ENCODE peak calls at places on chromosomes 6 and 20, in four cellular contexts. One of them, this sample, is unnamed.

GRCh38 chr6:37930288-37931075 is 111.0 kb downstream of the ZFAND3 start:
- DNase-seq in fibroblast of lung: no peak
- DNase-seq in PC-3: no peak
- DNase-seq in GM23338: no peak
- DNase-seq in this sample: no peak

GRCh38 chr20:51712501-51713212 is 55.5 kb downstream of the ATP9A start:
- DNase-seq in GM23338: peak
- DNase-seq in fibroblast of lung: peak
- DNase-seq in PC-3: peak
- DNase-seq in this sample: peak

GRCh38 chr6:155408981-155409380 is 46.7 kb downstream of the NOX3 start:
- DNase-seq in PC-3: no peak
- DNase-seq in fibroblast of lung: no peak
- DNase-seq in GM23338: peak
- DNase-seq in this sample: peak

GRCh38 chr6:35148167-35148741 is 7.1 kb upstream of the TCP11 start:
- DNase-seq in GM23338: peak
- DNase-seq in PC-3: peak
- DNase-seq in fibroblast of lung: peak
- DNase-seq in this sample: peak

GRCh38 chr20:46954490-46955038 is 59.9 kb downstream of the EYA2 start:
- DNase-seq in PC-3: peak
- DNase-seq in fibroblast of lung: peak
- DNase-seq in GM23338: no peak
- DNase-seq in this sample: no peak

GRCh38 chr6:144149894-144150672 is at the start of gene STX11:
- DNase-seq in GM23338: peak
- DNase-seq in PC-3: peak
- DNase-seq in fibroblast of lung: peak
- DNase-seq in this sample: peak

GRCh38 chr20:53805895-53806384 is 212.3 kb upstream of the ZNF217 start:
- DNase-seq in fibroblast of lung: peak
- DNase-seq in PC-3: peak
- DNase-seq in GM23338: no peak
- DNase-seq in this sample: no peak

GRCh38 chr20:38143646-38144554 is 21.2 kb downstream of the TGM2 start:
- DNase-seq in PC-3: peak
- DNase-seq in fibroblast of lung: peak
- DNase-seq in GM23338: no peak
- DNase-seq in this sample: no peak

GRCh38 chr6:41622210-41622990 is 15.9 kb upstream of the MDFI start:
- DNase-seq in fibroblast of lung: no peak
- DNase-seq in PC-3: no peak
- DNase-seq in GM23338: no peak
- DNase-seq in this sample: no peak

GRCh38 chr6:13079096-13079758 is 249.1 kb downstream of the TBC1D7 start:
- DNase-seq in fibroblast of lung: no peak
- DNase-seq in PC-3: no peak
- DNase-seq in GM23338: peak
- DNase-seq in this sample: no peak

GRCh38 chr6:4466260-4466659 is 309.9 kb upstream of the CDYL start:
- DNase-seq in PC-3: peak
- DNase-seq in GM23338: no peak
- DNase-seq in fibroblast of lung: peak
- DNase-seq in this sample: no peak

GRCh38 chr6:10416863-10417641 is 2.2 kb upstream of the TFAP2A start:
- DNase-seq in fibroblast of lung: no peak
- DNase-seq in PC-3: no peak
- DNase-seq in GM23338: peak
- DNase-seq in this sample: peak

GRCh38 chr6:126550323-126550722 is 210.4 kb downstream of the CENPW start:
- DNase-seq in fibroblast of lung: no peak
- DNase-seq in GM23338: peak
- DNase-seq in PC-3: no peak
- DNase-seq in this sample: peak

GRCh38 chr6:1312193-1312443 is 220 bp downstream of the FOXQ1 start:
- DNase-seq in GM23338: no peak
- DNase-seq in fibroblast of lung: no peak
- DNase-seq in PC-3: no peak
- DNase-seq in this sample: no peak
- H3K4me3 ChIP-seq in GM23338: peak
- H3K4me3 ChIP-seq in fibroblast of lung: peak
- H3K4me3 ChIP-seq in PC-3: peak
- H3K4me3 ChIP-seq in this sample: peak

GRCh38 chr20:62217913-62218773 is 1.9 kb downstream of the HRH3 start:
- DNase-seq in fibroblast of lung: no peak
- DNase-seq in GM23338: no peak
- DNase-seq in PC-3: no peak
- DNase-seq in this sample: peak

GRCh38 chr20:62219101-62219991 is 732 bp downstream of the HRH3 start:
- DNase-seq in GM23338: peak
- DNase-seq in PC-3: no peak
- DNase-seq in fibroblast of lung: no peak
- DNase-seq in this sample: peak

GRCh38 chr20:62220666-62221568 is 839 bp upstream of the HRH3 start:
- DNase-seq in PC-3: no peak
- DNase-seq in GM23338: peak
- DNase-seq in fibroblast of lung: no peak
- DNase-seq in this sample: peak

GRCh38 chr20:62222266-62222850 is 2.3 kb upstream of the HRH3 start:
- DNase-seq in PC-3: no peak
- DNase-seq in GM23338: no peak
- DNase-seq in fibroblast of lung: no peak
- DNase-seq in this sample: no peak

DNA sequence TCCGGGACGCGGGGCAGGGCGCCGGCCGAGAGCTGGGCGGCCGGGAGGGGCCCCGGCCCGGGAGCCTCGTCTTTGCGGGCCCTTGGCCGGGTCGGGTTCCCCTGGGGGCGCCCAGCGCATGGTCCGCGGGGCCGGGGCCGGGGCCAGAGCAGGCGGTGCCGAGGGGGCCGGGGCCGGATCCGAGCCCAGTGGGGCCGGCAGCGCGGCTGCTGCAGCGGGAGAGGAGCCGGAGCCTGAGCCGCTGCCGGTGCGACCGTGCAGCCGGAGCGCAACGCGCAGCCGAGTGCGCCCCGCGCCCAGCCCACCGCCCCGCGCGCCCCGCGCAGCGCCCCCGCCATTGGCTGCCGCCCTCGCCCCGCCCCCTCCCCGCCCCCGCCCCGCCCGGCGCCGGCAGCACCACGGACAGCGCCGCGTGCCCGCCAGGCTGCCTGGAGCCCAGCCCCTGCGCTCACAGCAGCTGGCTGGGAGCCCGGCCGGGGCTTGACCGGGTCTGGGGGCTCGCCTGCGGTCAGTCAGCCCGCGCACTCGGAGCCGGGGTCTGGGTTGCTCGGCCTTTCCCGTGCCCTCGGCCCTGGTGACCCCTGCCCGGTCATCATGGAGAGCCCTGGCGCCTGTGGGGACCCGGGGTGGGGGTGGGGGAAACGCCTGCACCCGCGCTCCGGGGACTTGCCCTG is at the start of gene HRH3:
- DNase-seq in fibroblast of lung: no peak
- DNase-seq in PC-3: no peak
- DNase-seq in GM23338: peak
- DNase-seq in this sample: peak
- H3K4me3 ChIP-seq in fibroblast of lung: no peak
- H3K4me3 ChIP-seq in PC-3: no peak
- H3K4me3 ChIP-seq in GM23338: peak
- H3K4me3 ChIP-seq in this sample: peak

GRCh38 chr6:110784610-110784979 is 30.7 kb downstream of the CDK19 start:
- DNase-seq in GM23338: no peak
- DNase-seq in fibroblast of lung: no peak
- DNase-seq in PC-3: no peak
- DNase-seq in this sample: no peak

GRCh38 chr6:110781522-110782200 is 33.6 kb downstream of the CDK19 start:
- DNase-seq in GM23338: no peak
- DNase-seq in PC-3: no peak
- DNase-seq in fibroblast of lung: no peak
- DNase-seq in this sample: no peak

DNA sequence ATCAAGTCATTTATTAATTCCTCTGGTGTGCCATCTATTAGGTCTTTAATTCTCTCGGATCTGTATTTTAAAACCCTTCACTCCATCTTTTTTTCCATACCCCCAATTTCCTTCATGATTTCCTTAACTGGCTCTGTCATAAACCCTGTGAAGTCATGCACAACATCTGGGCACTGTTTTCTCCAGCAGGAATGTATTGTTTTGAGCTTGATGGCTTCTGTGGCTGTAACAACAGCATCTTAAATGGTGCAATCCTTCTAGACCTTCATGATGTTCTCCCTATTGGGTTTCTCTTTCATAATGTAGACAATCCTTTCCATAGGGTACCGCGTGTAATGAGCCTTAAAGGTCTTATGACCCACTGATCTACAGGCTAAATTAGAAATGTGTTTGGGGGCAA is 29.0 kb downstream of the CDK19 start:
- DNase-seq in PC-3: no peak
- DNase-seq in GM23338: no peak
- DNase-seq in fibroblast of lung: no peak
- DNase-seq in this sample: no peak
- H3K4me3 ChIP-seq in PC-3: no peak
- H3K4me3 ChIP-seq in GM23338: no peak
- H3K4me3 ChIP-seq in fibroblast of lung: no peak
- H3K4me3 ChIP-seq in this sample: no peak

GRCh38 chr20:31747640-31748039 is 8.6 kb downstream of the TPX2 start:
- DNase-seq in fibroblast of lung: peak
- DNase-seq in PC-3: no peak
- DNase-seq in GM23338: no peak
- DNase-seq in this sample: no peak
- H3K4me3 ChIP-seq in fibroblast of lung: no peak
- H3K4me3 ChIP-seq in PC-3: no peak
- H3K4me3 ChIP-seq in GM23338: no peak
- H3K4me3 ChIP-seq in this sample: no peak